ENCODE peak calls at places on chromosomes 2 and 18, in five cellular contexts. One of them, this sample, is unnamed.

GRCh38 chr2:228709788-228710371 is 528.4 kb upstream of the SPHKAP start:
- DNase-seq in activated CD8-positive, alpha-beta T cell treated with anti-CD3 and anti-CD28 coated beads for 36 hours: no peak
- DNase-seq in mammary epithelial cell: no peak
- DNase-seq in psoas muscle: no peak
- DNase-seq in ovary: no peak
- DNase-seq in this sample: no peak

GRCh38 chr2:96921561-96922303 is 51.9 kb upstream of the SEMA4C start:
- DNase-seq in activated CD8-positive, alpha-beta T cell treated with anti-CD3 and anti-CD28 coated beads for 36 hours: peak
- DNase-seq in mammary epithelial cell: no peak
- DNase-seq in psoas muscle: peak
- DNase-seq in ovary: no peak
- DNase-seq in this sample: no peak

GRCh38 chr2:179021258-179021657 is 28.7 kb downstream of the CCDC141 start:
- DNase-seq in activated CD8-positive, alpha-beta T cell treated with anti-CD3 and anti-CD28 coated beads for 36 hours: no peak
- DNase-seq in mammary epithelial cell: no peak
- DNase-seq in psoas muscle: no peak
- DNase-seq in ovary: no peak
- DNase-seq in this sample: no peak

GRCh38 chr2:88827821-88828220 is 136.3 kb downstream of the RPIA start:
- DNase-seq in activated CD8-positive, alpha-beta T cell treated with anti-CD3 and anti-CD28 coated beads for 36 hours: no peak
- DNase-seq in mammary epithelial cell: no peak
- DNase-seq in psoas muscle: no peak
- DNase-seq in ovary: no peak
- DNase-seq in this sample: no peak

GRCh38 chr2:239098288-239098970 is 250.5 kb downstream of the TWIST2 start:
- DNase-seq in activated CD8-positive, alpha-beta T cell treated with anti-CD3 and anti-CD28 coated beads for 36 hours: no peak
- DNase-seq in mammary epithelial cell: peak
- DNase-seq in psoas muscle: peak
- DNase-seq in ovary: no peak
- DNase-seq in this sample: no peak

GRCh38 chr18:8260847-8261246 is 348.4 kb upstream of the RAB12 start:
- DNase-seq in activated CD8-positive, alpha-beta T cell treated with anti-CD3 and anti-CD28 coated beads for 36 hours: no peak
- DNase-seq in mammary epithelial cell: no peak
- DNase-seq in psoas muscle: no peak
- DNase-seq in ovary: no peak
- DNase-seq in this sample: no peak

GRCh38 chr2:1658394-1659151 is 85.7 kb downstream of the PXDN start:
- DNase-seq in activated CD8-positive, alpha-beta T cell treated with anti-CD3 and anti-CD28 coated beads for 36 hours: no peak
- DNase-seq in mammary epithelial cell: no peak
- DNase-seq in psoas muscle: peak
- DNase-seq in ovary: peak
- DNase-seq in this sample: no peak

GRCh38 chr2:173749315-173749714 is 215.9 kb downstream of the SP3 start:
- DNase-seq in activated CD8-positive, alpha-beta T cell treated with anti-CD3 and anti-CD28 coated beads for 36 hours: no peak
- DNase-seq in mammary epithelial cell: peak
- DNase-seq in psoas muscle: no peak
- DNase-seq in ovary: no peak
- DNase-seq in this sample: peak

GRCh38 chr2:8617590-8617989 is 64.3 kb upstream of the ID2 start:
- DNase-seq in activated CD8-positive, alpha-beta T cell treated with anti-CD3 and anti-CD28 coated beads for 36 hours: no peak
- DNase-seq in mammary epithelial cell: no peak
- DNase-seq in psoas muscle: no peak
- DNase-seq in ovary: no peak
- DNase-seq in this sample: no peak

GRCh38 chr2:113198790-113199612 is 25.2 kb downstream of the PSD4 start:
- DNase-seq in activated CD8-positive, alpha-beta T cell treated with anti-CD3 and anti-CD28 coated beads for 36 hours: peak
- DNase-seq in mammary epithelial cell: peak
- DNase-seq in psoas muscle: peak
- DNase-seq in ovary: peak
- DNase-seq in this sample: peak

GRCh38 chr2:95261602-95262001 is 12.6 kb upstream of the PROM2 start:
- DNase-seq in activated CD8-positive, alpha-beta T cell treated with anti-CD3 and anti-CD28 coated beads for 36 hours: no peak
- DNase-seq in mammary epithelial cell: no peak
- DNase-seq in psoas muscle: no peak
- DNase-seq in ovary: no peak
- DNase-seq in this sample: no peak

GRCh38 chr2:215793747-215794595 is 219.4 kb downstream of the MREG start:
- DNase-seq in activated CD8-positive, alpha-beta T cell treated with anti-CD3 and anti-CD28 coated beads for 36 hours: peak
- DNase-seq in mammary epithelial cell: peak
- DNase-seq in psoas muscle: no peak
- DNase-seq in ovary: no peak
- DNase-seq in this sample: peak

GRCh38 chr2:43455735-43456642 is 139.8 kb downstream of the THADA start:
- DNase-seq in activated CD8-positive, alpha-beta T cell treated with anti-CD3 and anti-CD28 coated beads for 36 hours: no peak
- DNase-seq in mammary epithelial cell: peak
- DNase-seq in psoas muscle: no peak
- DNase-seq in ovary: no peak
- DNase-seq in this sample: peak

GRCh38 chr2:197270601-197271000 is 40.0 kb downstream of the ANKRD44 start:
- DNase-seq in activated CD8-positive, alpha-beta T cell treated with anti-CD3 and anti-CD28 coated beads for 36 hours: no peak
- DNase-seq in mammary epithelial cell: no peak
- DNase-seq in psoas muscle: no peak
- DNase-seq in ovary: no peak
- DNase-seq in this sample: no peak

GRCh38 chr18:25685088-25685487 is 333.1 kb upstream of the ZNF521 start:
- DNase-seq in activated CD8-positive, alpha-beta T cell treated with anti-CD3 and anti-CD28 coated beads for 36 hours: no peak
- DNase-seq in mammary epithelial cell: no peak
- DNase-seq in psoas muscle: no peak
- DNase-seq in ovary: no peak
- DNase-seq in this sample: no peak

DNA sequence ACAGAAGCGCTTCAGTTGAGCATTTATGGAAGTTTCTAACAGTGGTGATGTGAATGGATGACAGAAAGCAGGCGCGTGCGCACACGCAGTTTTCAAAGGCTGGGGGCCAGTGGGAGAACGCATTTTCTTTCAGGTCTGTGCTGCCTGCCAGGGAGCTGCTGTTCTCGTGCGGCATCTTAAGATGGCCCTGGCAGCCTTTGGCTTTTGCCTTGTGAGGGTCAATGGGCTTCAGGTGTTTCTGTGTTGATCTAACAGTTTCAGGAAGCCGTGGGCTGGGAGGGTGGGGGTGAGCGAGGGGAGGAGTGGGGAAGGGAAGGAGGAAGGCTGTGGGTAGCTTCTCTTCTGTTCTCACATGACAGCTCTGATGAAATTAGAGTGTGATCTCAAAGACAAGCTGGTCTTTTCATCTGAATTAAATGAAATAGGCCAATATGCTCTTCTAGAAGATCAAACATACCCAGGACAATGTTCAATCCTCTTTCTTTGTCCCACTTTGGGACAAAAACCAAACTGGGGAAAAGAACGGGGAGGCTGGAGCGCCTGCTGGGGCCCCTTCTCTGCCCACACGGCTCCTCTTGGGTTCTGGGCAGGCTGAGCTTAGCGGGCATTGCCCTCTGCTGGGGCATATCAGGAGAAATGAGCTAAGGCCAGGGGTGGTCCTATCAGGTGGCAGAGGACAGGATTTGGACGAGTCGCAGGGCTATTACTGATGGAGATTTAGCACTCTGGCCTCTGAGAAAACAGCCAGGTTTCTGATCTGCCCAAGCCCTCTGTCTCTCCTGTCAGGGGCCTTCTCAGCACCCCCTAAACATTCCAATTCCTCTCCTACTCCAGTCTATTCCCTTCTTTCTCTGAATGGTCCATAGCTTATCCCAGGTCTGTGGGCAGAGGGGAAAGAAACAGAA is 126.2 kb upstream of the LGALSL start:
- DNase-seq in activated CD8-positive, alpha-beta T cell treated with anti-CD3 and anti-CD28 coated beads for 36 hours: peak
- DNase-seq in mammary epithelial cell: no peak
- DNase-seq in psoas muscle: peak
- DNase-seq in ovary: no peak
- DNase-seq in this sample: peak
- TF ChIP-seq CTCF in activated CD8-positive, alpha-beta T cell treated with anti-CD3 and anti-CD28 coated beads for 36 hours: peak
- TF ChIP-seq CTCF in mammary epithelial cell: peak
- TF ChIP-seq CTCF in psoas muscle: peak
- TF ChIP-seq CTCF in ovary: no peak
- TF ChIP-seq CTCF in this sample: peak

DNA sequence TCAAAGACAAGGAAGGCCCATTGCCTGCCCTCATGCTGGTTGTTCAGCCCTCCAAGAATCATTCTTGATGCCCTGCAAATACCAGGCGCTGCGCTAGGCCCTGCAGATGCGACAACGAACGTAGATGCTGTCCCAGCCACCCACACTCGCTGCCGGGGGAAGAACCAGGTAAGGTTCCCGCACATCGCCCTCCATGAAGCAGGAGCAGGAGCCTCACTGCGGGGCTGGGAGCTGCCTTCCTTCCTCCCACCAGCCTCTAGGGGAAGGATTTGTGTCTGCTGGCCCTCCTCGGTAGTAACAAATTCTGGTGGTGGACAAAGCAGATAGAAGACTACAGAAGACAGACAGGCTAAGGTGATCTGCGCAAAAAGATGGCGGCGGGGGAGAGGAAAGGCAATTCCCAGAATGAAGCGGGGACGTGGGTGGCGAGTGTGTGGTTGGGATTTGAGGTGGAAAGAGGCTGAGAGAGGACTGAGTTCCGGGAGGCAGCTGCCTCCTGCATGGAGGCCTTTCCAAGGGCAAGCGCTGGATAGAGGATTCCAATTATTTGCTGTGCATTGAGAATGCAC is 19.8 kb upstream of the GPR55 start:
- DNase-seq in activated CD8-positive, alpha-beta T cell treated with anti-CD3 and anti-CD28 coated beads for 36 hours: no peak
- DNase-seq in mammary epithelial cell: no peak
- DNase-seq in psoas muscle: no peak
- DNase-seq in ovary: no peak
- DNase-seq in this sample: no peak
- TF ChIP-seq CTCF in activated CD8-positive, alpha-beta T cell treated with anti-CD3 and anti-CD28 coated beads for 36 hours: no peak
- TF ChIP-seq CTCF in mammary epithelial cell: no peak
- TF ChIP-seq CTCF in psoas muscle: no peak
- TF ChIP-seq CTCF in ovary: no peak
- TF ChIP-seq CTCF in this sample: no peak

GRCh38 chr2:69642709-69643601 is 584 bp downstream of the AAK1 start:
- DNase-seq in activated CD8-positive, alpha-beta T cell treated with anti-CD3 and anti-CD28 coated beads for 36 hours: peak
- DNase-seq in mammary epithelial cell: peak
- DNase-seq in psoas muscle: peak
- DNase-seq in ovary: peak
- DNase-seq in this sample: peak
- TF ChIP-seq CTCF in activated CD8-positive, alpha-beta T cell treated with anti-CD3 and anti-CD28 coated beads for 36 hours: no peak
- TF ChIP-seq CTCF in mammary epithelial cell: no peak
- TF ChIP-seq CTCF in psoas muscle: no peak
- TF ChIP-seq CTCF in ovary: no peak
- TF ChIP-seq CTCF in this sample: no peak

GRCh38 chr2:51673628-51674027 is 641.7 kb upstream of the NRXN1 start:
- DNase-seq in activated CD8-positive, alpha-beta T cell treated with anti-CD3 and anti-CD28 coated beads for 36 hours: no peak
- DNase-seq in mammary epithelial cell: no peak
- DNase-seq in psoas muscle: no peak
- DNase-seq in ovary: no peak
- DNase-seq in this sample: no peak
- TF ChIP-seq CTCF in activated CD8-positive, alpha-beta T cell treated with anti-CD3 and anti-CD28 coated beads for 36 hours: no peak
- TF ChIP-seq CTCF in mammary epithelial cell: no peak
- TF ChIP-seq CTCF in psoas muscle: no peak
- TF ChIP-seq CTCF in ovary: no peak
- TF ChIP-seq CTCF in this sample: no peak

GRCh38 chr18:9682572-9682971 is 25.5 kb upstream of the RAB31 start:
- DNase-seq in activated CD8-positive, alpha-beta T cell treated with anti-CD3 and anti-CD28 coated beads for 36 hours: no peak
- DNase-seq in mammary epithelial cell: no peak
- DNase-seq in psoas muscle: no peak
- DNase-seq in ovary: no peak
- DNase-seq in this sample: no peak

GRCh38 chr18:9681217-9681616 is 26.9 kb upstream of the RAB31 start:
- DNase-seq in activated CD8-positive, alpha-beta T cell treated with anti-CD3 and anti-CD28 coated beads for 36 hours: no peak
- DNase-seq in mammary epithelial cell: no peak
- DNase-seq in psoas muscle: no peak
- DNase-seq in ovary: no peak
- DNase-seq in this sample: no peak

GRCh38 chr18:9684901-9685738 is 23.0 kb upstream of the RAB31 start:
- DNase-seq in activated CD8-positive, alpha-beta T cell treated with anti-CD3 and anti-CD28 coated beads for 36 hours: no peak
- DNase-seq in mammary epithelial cell: peak
- DNase-seq in psoas muscle: no peak
- DNase-seq in ovary: peak
- DNase-seq in this sample: peak

GRCh38 chr18:9688036-9688741 is 19.9 kb upstream of the RAB31 start:
- DNase-seq in activated CD8-positive, alpha-beta T cell treated with anti-CD3 and anti-CD28 coated beads for 36 hours: no peak
- DNase-seq in mammary epithelial cell: peak
- DNase-seq in psoas muscle: no peak
- DNase-seq in ovary: no peak
- DNase-seq in this sample: no peak

DNA sequence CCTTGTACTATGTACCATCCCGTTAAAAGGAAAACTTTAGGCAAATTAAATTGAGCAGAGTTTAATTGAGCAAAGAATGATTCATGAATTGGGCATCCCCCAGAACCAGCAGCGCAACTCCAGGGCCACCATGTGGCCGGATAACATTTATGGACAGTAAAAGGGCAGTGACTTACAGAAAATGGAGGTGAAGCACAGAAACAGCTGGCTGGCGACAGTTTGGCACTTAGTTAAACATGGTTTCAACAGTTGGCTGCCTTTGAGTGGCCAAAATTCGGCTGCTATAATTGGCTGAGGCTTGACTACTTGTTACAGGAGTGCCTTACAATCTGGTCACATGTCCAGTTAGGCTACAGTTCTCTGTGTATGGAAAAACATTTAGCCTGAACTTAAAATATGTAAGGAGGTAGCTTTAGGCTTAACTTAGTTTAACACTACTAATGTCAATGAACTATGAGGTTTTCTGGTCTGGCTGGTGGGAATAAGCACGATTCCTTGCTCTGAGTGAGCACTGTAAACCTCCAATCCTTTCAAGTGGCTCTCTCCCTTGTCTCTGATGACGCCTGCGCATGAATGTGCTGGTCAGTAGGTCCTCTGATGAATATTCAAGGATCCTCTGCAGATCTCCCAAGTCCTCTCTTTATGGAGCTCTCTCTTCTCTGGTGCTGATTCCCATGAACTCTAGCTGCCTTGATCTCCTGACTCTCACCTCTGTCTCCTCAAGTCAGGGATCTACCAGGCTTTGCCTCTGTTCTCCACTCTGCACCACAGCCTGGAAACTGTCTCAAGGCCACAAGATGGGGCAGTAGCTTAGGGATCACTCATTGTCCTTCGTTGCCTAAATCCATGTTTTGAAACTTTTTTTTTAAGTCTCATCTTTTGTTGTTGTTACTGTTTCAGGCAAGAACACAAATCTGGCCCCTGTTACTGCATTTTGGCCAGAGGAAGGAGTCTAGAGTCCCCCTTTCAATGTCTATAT is 24.4 kb upstream of the RAB31 start:
- DNase-seq in activated CD8-positive, alpha-beta T cell treated with anti-CD3 and anti-CD28 coated beads for 36 hours: no peak
- DNase-seq in mammary epithelial cell: peak
- DNase-seq in psoas muscle: no peak
- DNase-seq in ovary: peak
- DNase-seq in this sample: peak
- TF ChIP-seq CTCF in activated CD8-positive, alpha-beta T cell treated with anti-CD3 and anti-CD28 coated beads for 36 hours: no peak
- TF ChIP-seq CTCF in mammary epithelial cell: peak
- TF ChIP-seq CTCF in psoas muscle: peak
- TF ChIP-seq CTCF in ovary: no peak
- TF ChIP-seq CTCF in this sample: peak

GRCh38 chr2:70005752-70006446 is 44.5 kb upstream of the ASPRV1 start:
- DNase-seq in activated CD8-positive, alpha-beta T cell treated with anti-CD3 and anti-CD28 coated beads for 36 hours: no peak
- DNase-seq in mammary epithelial cell: no peak
- DNase-seq in psoas muscle: no peak
- DNase-seq in ovary: peak
- DNase-seq in this sample: no peak
- TF ChIP-seq CTCF in activated CD8-positive, alpha-beta T cell treated with anti-CD3 and anti-CD28 coated beads for 36 hours: no peak
- TF ChIP-seq CTCF in mammary epithelial cell: no peak
- TF ChIP-seq CTCF in psoas muscle: no peak
- TF ChIP-seq CTCF in ovary: no peak
- TF ChIP-seq CTCF in this sample: no peak

GRCh38 chr2:180787330-180787729 is 193.1 kb upstream of the UBE2E3 start:
- DNase-seq in activated CD8-positive, alpha-beta T cell treated with anti-CD3 and anti-CD28 coated beads for 36 hours: no peak
- DNase-seq in mammary epithelial cell: peak
- DNase-seq in psoas muscle: no peak
- DNase-seq in ovary: no peak
- DNase-seq in this sample: peak
- TF ChIP-seq CTCF in activated CD8-positive, alpha-beta T cell treated with anti-CD3 and anti-CD28 coated beads for 36 hours: no peak
- TF ChIP-seq CTCF in mammary epithelial cell: no peak
- TF ChIP-seq CTCF in psoas muscle: no peak
- TF ChIP-seq CTCF in ovary: no peak
- TF ChIP-seq CTCF in this sample: no peak